ENCODE peak calls at places on chromosomes 3 and 15, in seven cellular contexts. One of them, this sample, is unnamed.

GRCh38 chr3:187746479-187747335 is 1.4 kb upstream of the BCL6 start:
- DNase-seq in GM12864: no peak
- DNase-seq in astrocyte: peak; percentile 37
- DNase-seq in effector memory CD4-positive, alpha-beta T cell: no peak
- DNase-seq in mammary epithelial cell: peak; percentile 45
- DNase-seq in NT2/D1: no peak
- DNase-seq in adrenal gland: peak; percentile 67
- DNase-seq in this sample: peak; percentile 60

GRCh38 chr3:185781759-185782158 is 43.1 kb downstream of the IGF2BP2 start:
- DNase-seq in adrenal gland: no peak
- DNase-seq in GM12864: no peak
- DNase-seq in NT2/D1: no peak
- DNase-seq in effector memory CD4-positive, alpha-beta T cell: no peak
- DNase-seq in mammary epithelial cell: peak; percentile 80
- DNase-seq in astrocyte: peak; percentile 86
- DNase-seq in this sample: no peak

GRCh38 chr3:136752046-136752326 is 192 bp downstream of the STAG1 start:
- DNase-seq in astrocyte: no peak
- DNase-seq in GM12864: no peak
- DNase-seq in NT2/D1: no peak
- DNase-seq in effector memory CD4-positive, alpha-beta T cell: no peak
- DNase-seq in mammary epithelial cell: no peak
- DNase-seq in adrenal gland: no peak
- DNase-seq in this sample: no peak

GRCh38 chr3:171932153-171932567 is 89.0 kb downstream of the TMEM212 start:
- DNase-seq in mammary epithelial cell: no peak
- DNase-seq in effector memory CD4-positive, alpha-beta T cell: no peak
- DNase-seq in NT2/D1: no peak
- DNase-seq in astrocyte: no peak
- DNase-seq in adrenal gland: no peak
- DNase-seq in GM12864: no peak
- DNase-seq in this sample: no peak

GRCh38 chr15:61227269-61228024 is 1.7 kb downstream of the RORA start:
- DNase-seq in mammary epithelial cell: peak; percentile 52
- DNase-seq in effector memory CD4-positive, alpha-beta T cell: no peak
- DNase-seq in astrocyte: peak; percentile 69
- DNase-seq in adrenal gland: peak; percentile 39
- DNase-seq in NT2/D1: no peak
- DNase-seq in GM12864: no peak
- DNase-seq in this sample: no peak

GRCh38 chr3:53819163-53819868 is 26.9 kb downstream of the CHDH start:
- DNase-seq in effector memory CD4-positive, alpha-beta T cell: no peak
- DNase-seq in GM12864: no peak
- DNase-seq in mammary epithelial cell: no peak
- DNase-seq in astrocyte: no peak
- DNase-seq in NT2/D1: no peak
- DNase-seq in adrenal gland: no peak
- DNase-seq in this sample: no peak

GRCh38 chr3:58414538-58415197 is 19.0 kb downstream of the PDHB start:
- DNase-seq in mammary epithelial cell: peak; percentile 52
- DNase-seq in adrenal gland: peak; percentile 78
- DNase-seq in GM12864: no peak
- DNase-seq in effector memory CD4-positive, alpha-beta T cell: peak; percentile 20
- DNase-seq in astrocyte: peak; percentile 36
- DNase-seq in NT2/D1: no peak
- DNase-seq in this sample: peak; percentile 61

GRCh38 chr15:45111390-45112142 is 2.4 kb downstream of the DUOX2 start:
- DNase-seq in astrocyte: no peak
- DNase-seq in GM12864: no peak
- DNase-seq in effector memory CD4-positive, alpha-beta T cell: no peak
- DNase-seq in adrenal gland: no peak
- DNase-seq in NT2/D1: no peak
- DNase-seq in mammary epithelial cell: no peak
- DNase-seq in this sample: no peak

GRCh38 chr3:112653209-112653871 is 12.4 kb upstream of the CCDC80 start:
- DNase-seq in mammary epithelial cell: peak; percentile 90
- DNase-seq in adrenal gland: no peak
- DNase-seq in NT2/D1: no peak
- DNase-seq in GM12864: no peak
- DNase-seq in effector memory CD4-positive, alpha-beta T cell: no peak
- DNase-seq in astrocyte: peak; percentile 99
- DNase-seq in this sample: no peak

GRCh38 chr3:63141-63845 is 133.3 kb upstream of the CHL1 start:
- DNase-seq in adrenal gland: no peak
- DNase-seq in NT2/D1: no peak
- DNase-seq in astrocyte: peak; percentile 13
- DNase-seq in GM12864: no peak
- DNase-seq in effector memory CD4-positive, alpha-beta T cell: no peak
- DNase-seq in mammary epithelial cell: no peak
- DNase-seq in this sample: no peak

GRCh38 chr3:10855083-10855870 is 39.2 kb downstream of the SLC6A11 start:
- DNase-seq in NT2/D1: no peak
- DNase-seq in effector memory CD4-positive, alpha-beta T cell: no peak
- DNase-seq in mammary epithelial cell: no peak
- DNase-seq in GM12864: no peak
- DNase-seq in astrocyte: no peak
- DNase-seq in adrenal gland: no peak
- DNase-seq in this sample: no peak

GRCh38 chr3:32175607-32176197 is 62.8 kb upstream of the CMTM8 start:
- DNase-seq in adrenal gland: peak; percentile 68
- DNase-seq in astrocyte: peak; percentile 27
- DNase-seq in GM12864: peak; percentile 26
- DNase-seq in mammary epithelial cell: peak; percentile 35
- DNase-seq in effector memory CD4-positive, alpha-beta T cell: peak; percentile 47
- DNase-seq in NT2/D1: peak; percentile 68
- DNase-seq in this sample: peak; percentile 64

GRCh38 chr3:33592999-33593398 is 125.1 kb downstream of the CLASP2 start:
- DNase-seq in adrenal gland: no peak
- DNase-seq in NT2/D1: no peak
- DNase-seq in mammary epithelial cell: no peak
- DNase-seq in effector memory CD4-positive, alpha-beta T cell: no peak
- DNase-seq in astrocyte: no peak
- DNase-seq in GM12864: no peak
- DNase-seq in this sample: no peak

GRCh38 chr3:38916706-38917105 is 100.7 kb upstream of the SCN10A start:
- DNase-seq in GM12864: no peak
- DNase-seq in NT2/D1: no peak
- DNase-seq in effector memory CD4-positive, alpha-beta T cell: no peak
- DNase-seq in mammary epithelial cell: peak; percentile 84
- DNase-seq in astrocyte: peak; percentile 8
- DNase-seq in adrenal gland: no peak
- DNase-seq in this sample: no peak

GRCh38 chr15:84981711-84982300 is at the start of gene PDE8A:
- DNase-seq in adrenal gland: peak; percentile 52
- DNase-seq in GM12864: no peak
- DNase-seq in astrocyte: peak; percentile 37
- DNase-seq in NT2/D1: no peak
- DNase-seq in mammary epithelial cell: peak; percentile 35
- DNase-seq in effector memory CD4-positive, alpha-beta T cell: peak; percentile 60
- DNase-seq in this sample: no peak

GRCh38 chr3:171407746-171408145 is 52.5 kb downstream of the TNIK start:
- DNase-seq in GM12864: no peak
- DNase-seq in astrocyte: peak; percentile 85
- DNase-seq in adrenal gland: peak; percentile 6
- DNase-seq in NT2/D1: no peak
- DNase-seq in mammary epithelial cell: peak; percentile 86
- DNase-seq in effector memory CD4-positive, alpha-beta T cell: no peak
- DNase-seq in this sample: no peak

GRCh38 chr3:8443829-8444791 is 57.5 kb upstream of the LMCD1 start:
- DNase-seq in GM12864: no peak
- DNase-seq in adrenal gland: peak; percentile 92
- DNase-seq in effector memory CD4-positive, alpha-beta T cell: no peak
- DNase-seq in astrocyte: peak; percentile 99
- DNase-seq in NT2/D1: peak; percentile 81
- DNase-seq in mammary epithelial cell: peak; percentile 94
- DNase-seq in this sample: no peak

GRCh38 chr15:101504866-101505609 is 15.5 kb upstream of the PCSK6 start:
- DNase-seq in mammary epithelial cell: no peak
- DNase-seq in GM12864: no peak
- DNase-seq in NT2/D1: no peak
- DNase-seq in astrocyte: no peak
- DNase-seq in adrenal gland: no peak
- DNase-seq in effector memory CD4-positive, alpha-beta T cell: no peak
- DNase-seq in this sample: no peak

GRCh38 chr3:58874795-58875194 is 175.0 kb downstream of the CFAP20DC start:
- DNase-seq in adrenal gland: no peak
- DNase-seq in mammary epithelial cell: peak; percentile 98
- DNase-seq in astrocyte: peak; percentile 53
- DNase-seq in NT2/D1: no peak
- DNase-seq in GM12864: no peak
- DNase-seq in effector memory CD4-positive, alpha-beta T cell: no peak
- DNase-seq in this sample: no peak

GRCh38 chr3:198071602-198072285 is 111.7 kb downstream of the LMLN start:
- DNase-seq in adrenal gland: no peak
- DNase-seq in astrocyte: peak; percentile 99
- DNase-seq in mammary epithelial cell: peak; percentile 92
- DNase-seq in effector memory CD4-positive, alpha-beta T cell: peak; percentile 14
- DNase-seq in NT2/D1: peak; percentile 56
- DNase-seq in GM12864: no peak
- DNase-seq in this sample: no peak

GRCh38 chr3:45499529-45499928 is 95.0 kb upstream of the LIMD1 start:
- DNase-seq in GM12864: no peak
- DNase-seq in astrocyte: peak; percentile 34
- DNase-seq in mammary epithelial cell: peak; percentile 30
- DNase-seq in adrenal gland: no peak
- DNase-seq in effector memory CD4-positive, alpha-beta T cell: no peak
- DNase-seq in NT2/D1: no peak
- DNase-seq in this sample: no peak

GRCh38 chr3:15520804-15521572 is 518 bp downstream of the COLQ start:
- DNase-seq in astrocyte: no peak
- DNase-seq in adrenal gland: no peak
- DNase-seq in NT2/D1: no peak
- DNase-seq in GM12864: no peak
- DNase-seq in mammary epithelial cell: no peak
- DNase-seq in effector memory CD4-positive, alpha-beta T cell: no peak
- DNase-seq in this sample: no peak

GRCh38 chr3:185561958-185562357 is 9.6 kb upstream of the LIPH start:
- DNase-seq in mammary epithelial cell: no peak
- DNase-seq in effector memory CD4-positive, alpha-beta T cell: no peak
- DNase-seq in NT2/D1: no peak
- DNase-seq in GM12864: no peak
- DNase-seq in adrenal gland: no peak
- DNase-seq in astrocyte: no peak
- DNase-seq in this sample: no peak

GRCh38 chr3:181709537-181710279 is 2.0 kb upstream of the SOX2 start:
- DNase-seq in GM12864: peak; percentile 21
- DNase-seq in astrocyte: peak; percentile 46
- DNase-seq in effector memory CD4-positive, alpha-beta T cell: peak; percentile 24
- DNase-seq in NT2/D1: no peak
- DNase-seq in adrenal gland: peak; percentile 81
- DNase-seq in mammary epithelial cell: peak; percentile 40
- DNase-seq in this sample: peak; percentile 65

GRCh38 chr15:77032052-77032646 is 37.2 kb downstream of the PSTPIP1 start:
- DNase-seq in astrocyte: no peak
- DNase-seq in adrenal gland: no peak
- DNase-seq in GM12864: no peak
- DNase-seq in mammary epithelial cell: no peak
- DNase-seq in NT2/D1: no peak
- DNase-seq in effector memory CD4-positive, alpha-beta T cell: no peak
- DNase-seq in this sample: no peak

GRCh38 chr3:143751643-143752178 is 96.6 kb downstream of the SLC9A9 start:
- DNase-seq in mammary epithelial cell: no peak
- DNase-seq in adrenal gland: no peak
- DNase-seq in effector memory CD4-positive, alpha-beta T cell: no peak
- DNase-seq in GM12864: peak; percentile 8
- DNase-seq in astrocyte: no peak
- DNase-seq in NT2/D1: no peak
- DNase-seq in this sample: peak; percentile 79

GRCh38 chr3:128846501-128846900 is 32.9 kb upstream of the ACAD9 start:
- DNase-seq in mammary epithelial cell: no peak
- DNase-seq in adrenal gland: no peak
- DNase-seq in NT2/D1: no peak
- DNase-seq in astrocyte: no peak
- DNase-seq in GM12864: no peak
- DNase-seq in effector memory CD4-positive, alpha-beta T cell: no peak
- DNase-seq in this sample: no peak
- H3K4me3 ChIP-seq in mammary epithelial cell: no peak overlapping the region
- H3K4me3 ChIP-seq in adrenal gland: no peak overlapping the region
- H3K4me3 ChIP-seq in NT2/D1: no peak overlapping the region
- H3K4me3 ChIP-seq in astrocyte: no peak overlapping the region
- H3K4me3 ChIP-seq in GM12864: no peak overlapping the region
- H3K4me3 ChIP-seq in effector memory CD4-positive, alpha-beta T cell: peak overlapping the region; percentile 51
- H3K4me3 ChIP-seq in this sample: no peak overlapping the region

GRCh38 chr3:157529085-157529484 is 25.9 kb upstream of the VEPH1 start:
- DNase-seq in NT2/D1: no peak
- DNase-seq in GM12864: no peak
- DNase-seq in mammary epithelial cell: no peak
- DNase-seq in effector memory CD4-positive, alpha-beta T cell: no peak
- DNase-seq in astrocyte: no peak
- DNase-seq in adrenal gland: no peak
- DNase-seq in this sample: no peak

GRCh38 chr3:157529751-157530150 is 26.5 kb upstream of the VEPH1 start:
- DNase-seq in mammary epithelial cell: no peak
- DNase-seq in adrenal gland: no peak
- DNase-seq in GM12864: no peak
- DNase-seq in astrocyte: no peak
- DNase-seq in effector memory CD4-positive, alpha-beta T cell: no peak
- DNase-seq in NT2/D1: no peak
- DNase-seq in this sample: no peak

GRCh38 chr3:157531301-157531660 is 28.1 kb upstream of the VEPH1 start:
- DNase-seq in astrocyte: peak; percentile 74
- DNase-seq in effector memory CD4-positive, alpha-beta T cell: no peak
- DNase-seq in GM12864: no peak
- DNase-seq in adrenal gland: no peak
- DNase-seq in mammary epithelial cell: no peak
- DNase-seq in NT2/D1: no peak
- DNase-seq in this sample: no peak

GRCh38 chr3:157531771-157532170 is 28.6 kb upstream of the VEPH1 start:
- DNase-seq in mammary epithelial cell: no peak
- DNase-seq in GM12864: no peak
- DNase-seq in effector memory CD4-positive, alpha-beta T cell: no peak
- DNase-seq in adrenal gland: no peak
- DNase-seq in astrocyte: peak; percentile 32
- DNase-seq in NT2/D1: no peak
- DNase-seq in this sample: no peak

GRCh38 chr3:157530637-157531300 is 27.6 kb upstream of the VEPH1 start:
- DNase-seq in astrocyte: peak; percentile 73
- DNase-seq in effector memory CD4-positive, alpha-beta T cell: no peak
- DNase-seq in mammary epithelial cell: no peak
- DNase-seq in adrenal gland: no peak
- DNase-seq in NT2/D1: no peak
- DNase-seq in GM12864: no peak
- DNase-seq in this sample: no peak
- H3K4me3 ChIP-seq in astrocyte: peak overlapping the region; percentile 67
- H3K4me3 ChIP-seq in effector memory CD4-positive, alpha-beta T cell: no peak overlapping the region
- H3K4me3 ChIP-seq in mammary epithelial cell: no peak overlapping the region
- H3K4me3 ChIP-seq in adrenal gland: no peak overlapping the region
- H3K4me3 ChIP-seq in NT2/D1: no peak overlapping the region
- H3K4me3 ChIP-seq in GM12864: no peak overlapping the region
- H3K4me3 ChIP-seq in this sample: no peak overlapping the region

GRCh38 chr15:41585140-41586047 is 26.4 kb downstream of the TYRO3 start:
- DNase-seq in mammary epithelial cell: peak; percentile 55
- DNase-seq in astrocyte: peak; percentile 49
- DNase-seq in effector memory CD4-positive, alpha-beta T cell: no peak
- DNase-seq in GM12864: no peak
- DNase-seq in NT2/D1: no peak
- DNase-seq in adrenal gland: peak; percentile 68
- DNase-seq in this sample: no peak
- H3K4me3 ChIP-seq in mammary epithelial cell: peak overlapping the region; percentile 34
- H3K4me3 ChIP-seq in astrocyte: peak overlapping the region; percentile 50
- H3K4me3 ChIP-seq in effector memory CD4-positive, alpha-beta T cell: peak overlapping the region; percentile 25
- H3K4me3 ChIP-seq in GM12864: peak overlapping the region; percentile 3
- H3K4me3 ChIP-seq in NT2/D1: peak overlapping the region; percentile 43
- H3K4me3 ChIP-seq in adrenal gland: peak overlapping the region; percentile 61
- H3K4me3 ChIP-seq in this sample: no peak overlapping the region

GRCh38 chr3:152244156-152244888 is 24.4 kb upstream of the MBNL1 start:
- DNase-seq in astrocyte: no peak
- DNase-seq in NT2/D1: no peak
- DNase-seq in mammary epithelial cell: no peak
- DNase-seq in effector memory CD4-positive, alpha-beta T cell: no peak
- DNase-seq in GM12864: no peak
- DNase-seq in adrenal gland: no peak
- DNase-seq in this sample: no peak
- H3K4me3 ChIP-seq in astrocyte: no peak overlapping the region
- H3K4me3 ChIP-seq in NT2/D1: no peak overlapping the region
- H3K4me3 ChIP-seq in mammary epithelial cell: no peak overlapping the region
- H3K4me3 ChIP-seq in effector memory CD4-positive, alpha-beta T cell: peak overlapping the region; percentile 56
- H3K4me3 ChIP-seq in GM12864: peak overlapping the region; percentile 56
- H3K4me3 ChIP-seq in adrenal gland: peak overlapping the region; percentile 7
- H3K4me3 ChIP-seq in this sample: peak overlapping the region; percentile 74

This sample was measured in DND-41.